ENCODE peak calls at places on chromosomes 6 and 20, in four cellular contexts. J is brain microvascular endothelial cell, N is Caki2, G is osteocyte. W is an unnamed sample.

GRCh38 chr20:19929749-19930148 is 87.4 kb upstream of the NAA20 start:
- DNase-seq in N (no peak), G (no peak), J (no peak), W (no peak)

GRCh38 chr6:35781290-35781689 is 471 bp downstream of the CLPSL1 start:
- DNase-seq in N (no peak), J (no peak), G (no peak), W (no peak)

GRCh38 chr20:57291003-57291402 is 24.6 kb upstream of the BMP7 start:
- DNase-seq in N (no peak), G (no peak), J (no peak), W (no peak)

GRCh38 chr6:20943036-20943627 is 408.9 kb downstream of the CDKAL1 start:
- DNase-seq in G (no peak), J (no peak), N (no peak), W (no peak)

GRCh38 chr20:41480054-41480770 is 113.6 kb upstream of the EMILIN3 start:
- DNase-seq in J (no peak), G (no peak), N (no peak), W (no peak)

GRCh38 chr20:32779500-32780215 is 17.5 kb downstream of the DNMT3B start:
- DNase-seq in N (no peak), G (no peak), J (no peak), W (no peak)

GRCh38 chr6:157518399-157519250 is 137.6 kb downstream of the ZDHHC14 start:
- DNase-seq in N (peak; percentile 75), J (no peak), G (peak; percentile 72), W (no peak)

GRCh38 chr6:151269318-151269995 is 29.7 kb downstream of the AKAP12 start:
- DNase-seq in G (no peak), J (no peak), N (no peak), W (no peak)

GRCh38 chr20:52062452-52063209 is 128.9 kb downstream of the ZFP64 start:
- DNase-seq in J (no peak), N (no peak), G (no peak), W (no peak)

GRCh38 chr6:448296-449056 is 56.9 kb downstream of the IRF4 start:
- DNase-seq in J (no peak), N (no peak), G (no peak), W (no peak)

GRCh38 chr20:53738945-53739798 is 145.5 kb upstream of the ZNF217 start:
- DNase-seq in G (no peak), N (peak; percentile 54), J (no peak), W (no peak)

GRCh38 chr6:101851911-101852310 is 458.4 kb downstream of the GRIK2 start:
- DNase-seq in N (no peak), J (no peak), G (no peak), W (no peak)

GRCh38 chr20:37538003-37538402 is 10.3 kb upstream of the BLCAP start:
- DNase-seq in G (no peak), J (peak; percentile 58), N (no peak), W (peak; percentile 48)

GRCh38 chr20:44211177-44212039 is 837 bp upstream of the OSER1 start:
- DNase-seq in G (no peak), N (peak; percentile 39), J (peak; percentile 11), W (no peak)

GRCh38 chr6:154447929-154448328 is 62.6 kb downstream of the CNKSR3 start:
- DNase-seq in N (no peak), G (no peak), J (peak; percentile 45), W (no peak)

GRCh38 chr6:52416629-52417151 is 3.5 kb upstream of the EFHC1 start:
- DNase-seq in G (no peak), N (peak; percentile 73), J (peak; percentile 59), W (peak; percentile 63)

GRCh38 chr20:12049125-12049524 is 131.4 kb downstream of the BTBD3 start:
- DNase-seq in J (peak; percentile 81), N (no peak), G (no peak), W (no peak)

GRCh38 chr6:93398723-93399122 is 20.6 kb downstream of the EPHA7 start:
- DNase-seq in J (no peak), G (no peak), N (no peak), W (no peak)

GRCh38 chr6:45323656-45324224 is 4.4 kb upstream of the RUNX2 start:
- DNase-seq in J (no peak), G (no peak), N (no peak), W (no peak)

GRCh38 chr20:62704341-62704948 is 4.2 kb upstream of the NTSR1 start:
- DNase-seq in J (peak; percentile 86), G (peak; percentile 95), N (peak; percentile 95), W (peak; percentile 83)

GRCh38 chr6:50939931-50940330 is 121.3 kb downstream of the TFAP2B start:
- DNase-seq in J (no peak), N (no peak), G (no peak), W (no peak)

GRCh38 chr6:90080876-90081464 is 186.7 kb downstream of the GJA10 start:
- DNase-seq in G (no peak), N (no peak), J (no peak), W (no peak)

GRCh38 chr20:45972500-45973183 is 639 bp upstream of the ZNF335 start:
- DNase-seq in J (no peak), G (no peak), N (peak; percentile 100), W (peak; percentile 91)

GRCh38 chr6:106014930-106015329 is 71.2 kb upstream of the PRDM1 start:
- DNase-seq in J (no peak), G (no peak), N (no peak), W (no peak)

GRCh38 chr6:41427642-41428401 is 92.4 kb downstream of the NCR2 start:
- DNase-seq in J (no peak), N (no peak), G (no peak), W (peak; percentile 42)

GRCh38 chr6:75230484-75231325 is 12.9 kb downstream of the COX7A2 start:
- DNase-seq in J (peak; percentile 37), G (no peak), N (peak; percentile 43), W (peak; percentile 56)

GRCh38 chr6:163897030-163897429 is 482.5 kb downstream of the QKI start:
- DNase-seq in J (peak; percentile 11), G (no peak), N (no peak), W (no peak)

GRCh38 chr6:3382399-3383279 is 74.2 kb downstream of the SLC22A23 start:
- DNase-seq in N (peak; percentile 60), G (no peak), J (peak; percentile 14), W (no peak)

GRCh38 chr20:21739161-21739560 is 33.7 kb downstream of the PAX1 start:
- DNase-seq in J (no peak), N (no peak), G (no peak), W (no peak)

GRCh38 chr6:27288136-27289044 is 23.7 kb downstream of the POM121L2 start:
- DNase-seq in N (no peak), G (no peak), J (no peak), W (peak; percentile 8)

GRCh38 chr20:39176457-39176856 is 214.3 kb downstream of the DHX35 start:
- DNase-seq in G (no peak), N (no peak), J (no peak), W (no peak)